ENCODE peak calls at places on chromosomes 4 and X, in seven cellular contexts. X is nephron progenitor cell; Y is NCI-H1092; A is naive B cell; Z is activated T-cell treated with anti-CD3 and anti-CD28 coated beads for 1 hour; K is stimulated activated CD4-positive, alpha-beta T cell treated with anti-CD3 and anti-CD28 coated beads, TNF-alpha, amount 100 ng/mL, for 1 hour; R is brain microvascular endothelial cell. L is an unnamed sample.
A peak's percentile ranks its signal among the peaks of the same experiment; 100 is the strongest.

GRCh38 chr4:181645489-181645888 is 597.7 kb upstream of the TENM3 start:
- DNase-seq in X (no peak), Y (no peak), A (no peak), Z (no peak), K (no peak), R (no peak), L (no peak)

GRCh38 chr4:6647169-6647568 is 6.7 kb downstream of the MRFAP1 start:
- DNase-seq in X (no peak), Y (no peak), A (no peak), Z (no peak), K (no peak), R (no peak), L (no peak)

GRCh38 chr4:95478679-95479078 is 70.1 kb downstream of the UNC5C start:
- DNase-seq in X (no peak), Y (no peak), A (no peak), Z (no peak), K (no peak), R (no peak), L (no peak)

GRCh38 chr4:169160825-169161224 is 109.9 kb downstream of the SH3RF1 start:
- DNase-seq in X (peak; percentile 11), Y (no peak), A (no peak), Z (no peak), K (no peak), R (no peak), L (no peak)

GRCh38 chr4:15035152-15035551 is 32.9 kb downstream of the CPEB2 start:
- DNase-seq in X (no peak), Y (no peak), A (no peak), Z (no peak), K (no peak), R (peak; percentile 31), L (no peak)

GRCh38 chr4:98203406-98204235 is 57.6 kb upstream of the RAP1GDS1 start:
- DNase-seq in X (no peak), Y (no peak), A (peak; percentile 69), Z (no peak), K (no peak), R (no peak), L (peak; percentile 30)

GRCh38 chr4:152927737-152928136 is 8.4 kb upstream of the FHDC1 start:
- DNase-seq in X (no peak), Y (no peak), A (no peak), Z (no peak), K (no peak), R (no peak), L (no peak)

GRCh38 chr4:3657917-3658913 is 108.0 kb upstream of the ADRA2C start:
- DNase-seq in X (no peak), Y (peak; percentile 74), A (no peak), Z (no peak), K (no peak), R (peak; percentile 86), L (no peak)

GRCh38 chrX:45172890-45173289 is 27.8 kb downstream of the DIPK2B start:
- DNase-seq in X (no peak), Y (no peak), A (no peak), Z (no peak), K (no peak), R (peak; percentile 27), L (no peak)

GRCh38 chr4:71550220-71551190 is 211.7 kb downstream of the SLC4A4 start:
- DNase-seq in X (no peak), Y (no peak), A (no peak), Z (no peak), K (no peak), R (peak; percentile 88), L (no peak)